ENCODE peak calls at places on chromosomes 7 and 10, in five cellular contexts. R is A549, E is H4, I is lung, K is caudate nucleus. Y is an unnamed sample.
A peak's percentile ranks its signal among the peaks of the same experiment; 100 is the strongest.

GRCh38 chr10:133166828-133167692 is 7.0 kb downstream of the KNDC1 start:
- DNase-seq in R (no peak), E (no peak), I (no peak), K (peak; percentile 38), Y (no peak)

GRCh38 chr10:78263521-78263988 is 229.9 kb downstream of the RPS24 start:
- DNase-seq in R (peak; percentile 62), E (no peak), I (no peak), K (peak; percentile 64), Y (no peak)

GRCh38 chr7:157646551-157646950 is 309.7 kb downstream of the DNAJB6 start:
- DNase-seq in R (no peak), E (no peak), I (no peak), K (no peak), Y (no peak)

GRCh38 chr10:97683556-97684357 is 3.3 kb downstream of the AVPI1 start:
- DNase-seq in R (peak; percentile 47), E (peak; percentile 37), I (no peak), K (no peak), Y (no peak)

GRCh38 chr7:77383333-77383740 is 32.8 kb downstream of the GSAP start:
- DNase-seq in R (no peak), E (no peak), I (no peak), K (no peak), Y (no peak)

GRCh38 chr10:3173173-3173878 is 744 bp upstream of the PITRM1 start:
- DNase-seq in R (peak; percentile 58), E (no peak), I (peak; percentile 98), K (no peak), Y (no peak)

GRCh38 chr7:18895456-18895855 is 222.0 kb downstream of the TWIST1 start:
- DNase-seq in R (peak; percentile 3), E (no peak), I (no peak), K (no peak), Y (no peak)

GRCh38 chr7:100515072-100515532 is 23.9 kb upstream of the AGFG2 start:
- DNase-seq in R (no peak), E (peak; percentile 47), I (no peak), K (no peak), Y (no peak)

GRCh38 chr10:86871563-86872183 is 85.7 kb downstream of the MMRN2 start:
- DNase-seq in R (no peak), E (no peak), I (peak; percentile 46), K (no peak), Y (no peak)

GRCh38 chr7:135801045-135801693 is 52.6 kb upstream of the FAM180A start:
- DNase-seq in R (peak; percentile 71), E (peak; percentile 69), I (no peak), K (no peak), Y (peak; percentile 26)

GRCh38 chr10:125592897-125593296 is 90.1 kb downstream of the TEX36 start:
- DNase-seq in R (no peak), E (no peak), I (peak; percentile 4), K (no peak), Y (no peak)

GRCh38 chr10:43255644-43256431 is 11.0 kb downstream of the RASGEF1A start:
- DNase-seq in R (peak; percentile 69), E (no peak), I (no peak), K (no peak), Y (peak; percentile 9)

GRCh38 chr7:47888371-47889265 is 59.6 kb downstream of the PKD1L1 start:
- DNase-seq in R (no peak), E (no peak), I (no peak), K (no peak), Y (no peak)

GRCh38 chr10:75234683-75235374 is 928 bp downstream of the COMTD1 start:
- DNase-seq in R (no peak), E (no peak), I (no peak), K (no peak), Y (peak; percentile 48)

GRCh38 chr7:32318300-32319018 is 171.7 kb downstream of the LSM5 start:
- DNase-seq in R (no peak), E (no peak), I (no peak), K (no peak), Y (no peak)

GRCh38 chr10:45181483-45181882 is 133.9 kb downstream of the OR13A1 start:
- DNase-seq in R (no peak), E (no peak), I (no peak), K (no peak), Y (no peak)

GRCh38 chr10:22712959-22713852 is 1.2 kb downstream of the PIP4K2A start:
- DNase-seq in R (no peak), E (no peak), I (no peak), K (peak; percentile 20), Y (peak; percentile 20)